ENCODE peak calls at places on chromosomes 1 and 21, in five cellular contexts. One of them, this sample, is unnamed.

GRCh38 chr1:84853743-84854721 is 39.0 kb downstream of the LPAR3 start:
- DNase-seq in Panc1: peak; percentile 82
- DNase-seq in endothelial cell of umbilical vein: peak; percentile 87
- DNase-seq in GM23338: no peak
- DNase-seq in HCT116: peak; percentile 56
- DNase-seq in this sample: no peak

GRCh38 chr1:57101171-57101570 is 135.4 kb upstream of the C8B start:
- DNase-seq in GM23338: no peak
- DNase-seq in HCT116: no peak
- DNase-seq in Panc1: no peak
- DNase-seq in endothelial cell of umbilical vein: no peak
- DNase-seq in this sample: no peak

GRCh38 chr21:39022901-39023693 is 160.2 kb downstream of the PSMG1 start:
- DNase-seq in HCT116: no peak
- DNase-seq in Panc1: no peak
- DNase-seq in endothelial cell of umbilical vein: no peak
- DNase-seq in GM23338: peak; percentile 72
- DNase-seq in this sample: no peak

GRCh38 chr1:107183011-107183410 is 42.2 kb downstream of the NTNG1 start:
- DNase-seq in endothelial cell of umbilical vein: no peak
- DNase-seq in GM23338: no peak
- DNase-seq in HCT116: no peak
- DNase-seq in Panc1: no peak
- DNase-seq in this sample: no peak

GRCh38 chr1:99266731-99267130 is 2.4 kb downstream of the PLPPR4 start:
- DNase-seq in HCT116: no peak
- DNase-seq in endothelial cell of umbilical vein: no peak
- DNase-seq in Panc1: no peak
- DNase-seq in GM23338: no peak
- DNase-seq in this sample: no peak

GRCh38 chr1:202264300-202265075 is 70.9 kb downstream of the LGR6 start:
- DNase-seq in HCT116: no peak
- DNase-seq in Panc1: no peak
- DNase-seq in endothelial cell of umbilical vein: no peak
- DNase-seq in GM23338: no peak
- DNase-seq in this sample: no peak

GRCh38 chr1:50368179-50369007 is 54.9 kb downstream of the DMRTA2 start:
- DNase-seq in Panc1: peak; percentile 13
- DNase-seq in HCT116: peak; percentile 21
- DNase-seq in endothelial cell of umbilical vein: peak; percentile 26
- DNase-seq in GM23338: peak; percentile 86
- DNase-seq in this sample: peak; percentile 35

GRCh38 chr21:29378814-29379213 is 80.1 kb downstream of the BACH1 start:
- DNase-seq in endothelial cell of umbilical vein: no peak
- DNase-seq in GM23338: no peak
- DNase-seq in Panc1: no peak
- DNase-seq in HCT116: no peak
- DNase-seq in this sample: no peak

GRCh38 chr1:86416343-86416742 is 7.6 kb upstream of the CLCA2 start:
- DNase-seq in endothelial cell of umbilical vein: no peak
- DNase-seq in Panc1: no peak
- DNase-seq in HCT116: no peak
- DNase-seq in GM23338: no peak
- DNase-seq in this sample: peak; percentile 77

GRCh38 chr1:105558023-105558422 is 1498.5 kb upstream of the PRMT6 start:
- DNase-seq in endothelial cell of umbilical vein: no peak
- DNase-seq in GM23338: no peak
- DNase-seq in Panc1: no peak
- DNase-seq in HCT116: no peak
- DNase-seq in this sample: no peak

GRCh38 chr1:101178341-101178687 is 58.5 kb upstream of the S1PR1 start:
- DNase-seq in Panc1: no peak
- DNase-seq in endothelial cell of umbilical vein: no peak
- DNase-seq in HCT116: no peak
- DNase-seq in GM23338: no peak
- DNase-seq in this sample: no peak

GRCh38 chr1:214747050-214747615 is 144.1 kb downstream of the CENPF start:
- DNase-seq in endothelial cell of umbilical vein: no peak
- DNase-seq in Panc1: no peak
- DNase-seq in GM23338: no peak
- DNase-seq in HCT116: no peak
- DNase-seq in this sample: no peak
- TF ChIP-seq POLR2AphosphoS5 in endothelial cell of umbilical vein: no peak
- TF ChIP-seq POLR2AphosphoS5 in Panc1: no peak
- TF ChIP-seq POLR2AphosphoS5 in GM23338: no peak
- TF ChIP-seq POLR2AphosphoS5 in HCT116: no peak
- TF ChIP-seq POLR2AphosphoS5 in this sample: no peak

GRCh38 chr1:218778731-218779130 is 394.9 kb upstream of the LYPLAL1 start:
- DNase-seq in endothelial cell of umbilical vein: no peak
- DNase-seq in HCT116: no peak
- DNase-seq in Panc1: no peak
- DNase-seq in GM23338: no peak
- DNase-seq in this sample: no peak
- H3K4me3 ChIP-seq in endothelial cell of umbilical vein: no peak overlapping the region
- H3K4me3 ChIP-seq in HCT116: no peak overlapping the region
- H3K4me3 ChIP-seq in Panc1: no peak overlapping the region
- H3K4me3 ChIP-seq in GM23338: no peak overlapping the region
- H3K4me3 ChIP-seq in this sample: no peak overlapping the region

GRCh38 chr21:33495743-33496142 is 4.2 kb upstream of the DNAJC28 start:
- DNase-seq in endothelial cell of umbilical vein: no peak
- DNase-seq in HCT116: no peak
- DNase-seq in Panc1: no peak
- DNase-seq in GM23338: no peak
- DNase-seq in this sample: no peak

GRCh38 chr21:33488936-33489335 is 2.6 kb downstream of the DNAJC28 start:
- DNase-seq in HCT116: no peak
- DNase-seq in GM23338: no peak
- DNase-seq in endothelial cell of umbilical vein: no peak
- DNase-seq in Panc1: no peak
- DNase-seq in this sample: no peak

GRCh38 chr21:33490991-33491372 is 534 bp downstream of the DNAJC28 start:
- DNase-seq in endothelial cell of umbilical vein: peak; percentile 11
- DNase-seq in Panc1: no peak
- DNase-seq in HCT116: peak; percentile 7
- DNase-seq in GM23338: no peak
- DNase-seq in this sample: no peak

GRCh38 chr21:33491373-33492102 is at the start of gene DNAJC28:
- DNase-seq in HCT116: peak; percentile 85
- DNase-seq in endothelial cell of umbilical vein: peak; percentile 96
- DNase-seq in GM23338: peak; percentile 99
- DNase-seq in Panc1: peak; percentile 67
- DNase-seq in this sample: peak; percentile 95

DNA sequence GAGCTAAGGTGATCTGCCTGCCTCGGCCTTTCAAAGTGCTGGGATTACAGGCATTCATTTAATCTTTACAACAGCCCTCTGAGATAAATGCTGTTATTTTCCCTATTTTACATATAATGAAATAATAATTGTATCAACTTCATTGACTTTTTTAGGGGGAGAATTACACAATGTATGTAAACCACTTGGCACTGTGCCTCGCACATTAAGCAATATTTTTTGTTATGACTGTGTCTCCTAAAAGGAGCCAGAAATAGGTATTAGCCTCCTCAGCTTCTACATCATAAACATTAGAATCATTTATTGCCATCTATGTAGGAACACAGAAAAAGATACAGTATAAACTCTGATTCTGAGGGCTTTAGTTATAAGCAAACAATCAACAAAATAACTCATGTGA is 1.1 kb upstream of the DNAJC28 start:
- DNase-seq in HCT116: no peak
- DNase-seq in endothelial cell of umbilical vein: no peak
- DNase-seq in GM23338: no peak
- DNase-seq in Panc1: no peak
- DNase-seq in this sample: no peak
- TF ChIP-seq POLR2AphosphoS5 in HCT116: no peak
- TF ChIP-seq POLR2AphosphoS5 in endothelial cell of umbilical vein: no peak
- TF ChIP-seq POLR2AphosphoS5 in GM23338: no peak
- TF ChIP-seq POLR2AphosphoS5 in Panc1: no peak
- TF ChIP-seq POLR2AphosphoS5 in this sample: no peak

GRCh38 chr21:16125274-16125673 is 395.5 kb downstream of the USP25 start:
- DNase-seq in endothelial cell of umbilical vein: no peak
- DNase-seq in GM23338: no peak
- DNase-seq in Panc1: no peak
- DNase-seq in HCT116: no peak
- DNase-seq in this sample: no peak

GRCh38 chr21:16124397-16125130 is 394.8 kb downstream of the USP25 start:
- DNase-seq in endothelial cell of umbilical vein: peak; percentile 91
- DNase-seq in HCT116: no peak
- DNase-seq in Panc1: no peak
- DNase-seq in GM23338: peak; percentile 15
- DNase-seq in this sample: no peak
- H3K4me3 ChIP-seq in endothelial cell of umbilical vein: no peak overlapping the region
- H3K4me3 ChIP-seq in HCT116: no peak overlapping the region
- H3K4me3 ChIP-seq in Panc1: no peak overlapping the region
- H3K4me3 ChIP-seq in GM23338: no peak overlapping the region
- H3K4me3 ChIP-seq in this sample: no peak overlapping the region

GRCh38 chr1:231027136-231027925 is 12.7 kb downstream of the FAM89A start:
- DNase-seq in Panc1: no peak
- DNase-seq in GM23338: no peak
- DNase-seq in HCT116: no peak
- DNase-seq in endothelial cell of umbilical vein: no peak
- DNase-seq in this sample: no peak

GRCh38 chr1:231027971-231028370 is 12.1 kb downstream of the FAM89A start:
- DNase-seq in Panc1: no peak
- DNase-seq in GM23338: no peak
- DNase-seq in endothelial cell of umbilical vein: no peak
- DNase-seq in HCT116: no peak
- DNase-seq in this sample: no peak

GRCh38 chr1:231026576-231026975 is 13.5 kb downstream of the FAM89A start:
- DNase-seq in GM23338: no peak
- DNase-seq in HCT116: no peak
- DNase-seq in Panc1: no peak
- DNase-seq in endothelial cell of umbilical vein: no peak
- DNase-seq in this sample: no peak

GRCh38 chr1:231029841-231030240 is 10.2 kb downstream of the FAM89A start:
- DNase-seq in endothelial cell of umbilical vein: no peak
- DNase-seq in Panc1: no peak
- DNase-seq in GM23338: no peak
- DNase-seq in HCT116: no peak
- DNase-seq in this sample: no peak

GRCh38 chr1:231028676-231029075 is 11.4 kb downstream of the FAM89A start:
- DNase-seq in Panc1: no peak
- DNase-seq in endothelial cell of umbilical vein: peak; percentile 89
- DNase-seq in GM23338: peak; percentile 53
- DNase-seq in HCT116: no peak
- DNase-seq in this sample: no peak
- TF ChIP-seq POLR2AphosphoS5 in Panc1: no peak
- TF ChIP-seq POLR2AphosphoS5 in endothelial cell of umbilical vein: peak; percentile 55
- TF ChIP-seq POLR2AphosphoS5 in GM23338: no peak
- TF ChIP-seq POLR2AphosphoS5 in HCT116: no peak
- TF ChIP-seq POLR2AphosphoS5 in this sample: no peak

GRCh38 chr21:36034211-36034913 is 26.0 kb downstream of the SETD4 start:
- DNase-seq in Panc1: no peak
- DNase-seq in HCT116: no peak
- DNase-seq in GM23338: no peak
- DNase-seq in endothelial cell of umbilical vein: no peak
- DNase-seq in this sample: no peak
- H3K4me3 ChIP-seq in Panc1: no peak overlapping the region
- H3K4me3 ChIP-seq in HCT116: no peak overlapping the region
- H3K4me3 ChIP-seq in GM23338: no peak overlapping the region
- H3K4me3 ChIP-seq in endothelial cell of umbilical vein: no peak overlapping the region
- H3K4me3 ChIP-seq in this sample: no peak overlapping the region

GRCh38 chr1:113871597-113872113 is at the start of gene PTPN22:
- DNase-seq in endothelial cell of umbilical vein: no peak
- DNase-seq in HCT116: no peak
- DNase-seq in Panc1: no peak
- DNase-seq in GM23338: no peak
- DNase-seq in this sample: peak; percentile 72
- TF ChIP-seq POLR2AphosphoS5 in endothelial cell of umbilical vein: no peak
- TF ChIP-seq POLR2AphosphoS5 in HCT116: no peak
- TF ChIP-seq POLR2AphosphoS5 in Panc1: no peak
- TF ChIP-seq POLR2AphosphoS5 in GM23338: no peak
- TF ChIP-seq POLR2AphosphoS5 in this sample: peak; percentile 42